ENCODE peak calls at places on chromosomes 16 and 17, in five cellular contexts. X is IMR-90, O is H1, H is neuronal stem cell, P is trophoblast cell. J is an unnamed sample.

GRCh38 chr17:45019177-45019711 is 32.2 kb downstream of the DCAKD start:
- DNase-seq in P (peak), H (no peak), O (no peak), X (peak), J (no peak)

GRCh38 chr17:42660692-42661345 is 1.7 kb downstream of the TUBG2 start:
- DNase-seq in H (no peak), P (no peak), X (peak), O (no peak), J (no peak)

GRCh38 chr17:34519286-34519685 is 60.1 kb upstream of the TMEM132E start:
- DNase-seq in H (peak), P (no peak), O (peak), X (no peak), J (peak)

GRCh38 chr16:68786685-68787418 is 49.8 kb downstream of the CDH1 start:
- DNase-seq in P (no peak), O (no peak), X (peak), H (no peak), J (no peak)

GRCh38 chr16:65524997-65525396 is 403.1 kb upstream of the CDH11 start:
- DNase-seq in H (no peak), P (no peak), X (peak), O (no peak), J (no peak)

GRCh38 chr16:88543230-88543813 is 26.9 kb upstream of the ZC3H18 start:
- DNase-seq in H (no peak), P (no peak), O (no peak), X (no peak), J (no peak)

GRCh38 chr17:35731932-35732805 is 730 bp downstream of the RASL10B start:
- DNase-seq in X (no peak), O (peak), P (no peak), H (no peak), J (peak)

GRCh38 chr16:70304892-70305448 is 6.0 kb downstream of the DDX19B start:
- DNase-seq in H (no peak), X (no peak), O (no peak), P (peak), J (no peak)

GRCh38 chr17:8922451-8922850 is 43.1 kb downstream of the PIK3R5 start:
- DNase-seq in X (peak), H (no peak), P (peak), O (no peak), J (no peak)

GRCh38 chr17:57215317-57215716 is 41.0 kb upstream of the MSI2 start:
- DNase-seq in P (peak), X (no peak), O (no peak), H (no peak), J (no peak)

GRCh38 chr17:2631211-2631610 is 37.8 kb downstream of the PAFAH1B1 start:
- DNase-seq in O (no peak), X (no peak), P (no peak), H (no peak), J (no peak)

GRCh38 chr17:3808701-3809100 is 7.7 kb upstream of the ITGAE start:
- DNase-seq in O (no peak), P (no peak), H (no peak), X (no peak), J (no peak)

GRCh38 chr16:78748471-78748929 is 649.0 kb downstream of the WWOX start:
- DNase-seq in X (no peak), P (no peak), H (no peak), O (no peak), J (no peak)

GRCh38 chr17:63707151-63707550 is 7.2 kb upstream of the LIMD2 start:
- DNase-seq in H (no peak), O (no peak), X (no peak), P (no peak), J (no peak)

GRCh38 chr17:39462644-39463375 is 1.5 kb downstream of the CDK12 start:
- DNase-seq in X (peak), P (no peak), O (peak), H (no peak), J (no peak)

GRCh38 chr16:70250748-70251650 is 741 bp downstream of the EXOSC6 start:
- DNase-seq in O (peak), P (peak), H (peak), X (peak), J (peak)

GRCh38 chr16:50453446-50453845 is 84.7 kb upstream of the BRD7 start:
- DNase-seq in P (no peak), H (no peak), X (no peak), O (no peak), J (no peak)

GRCh38 chr17:208429-208828 is 27.0 kb upstream of the DOC2B start:
- DNase-seq in O (no peak), P (no peak), X (no peak), H (no peak), J (no peak)

GRCh38 chr17:68450391-68450790 is 6.9 kb downstream of the WIPI1 start:
- DNase-seq in O (no peak), P (no peak), H (no peak), X (no peak), J (no peak)

GRCh38 chr16:26524831-26525230 is 541.9 kb upstream of the C16orf82 start:
- DNase-seq in P (no peak), O (no peak), X (no peak), H (no peak), J (no peak)

GRCh38 chr17:82914375-82914774 is 74.6 kb upstream of the ZNF750 start:
- DNase-seq in H (no peak), P (peak), X (no peak), O (no peak), J (no peak)

GRCh38 chr17:41540921-41541625 is 13.0 kb upstream of the KRT19 start:
- DNase-seq in H (no peak), P (no peak), O (no peak), X (peak), J (no peak)

GRCh38 chr16:57314161-57314785 is 29.8 kb upstream of the PLLP start:
- DNase-seq in X (no peak), P (peak), O (peak), H (no peak), J (no peak)

GRCh38 chr17:45823598-45823997 is 21.1 kb upstream of the SPPL2C start:
- DNase-seq in P (no peak), X (no peak), O (no peak), H (no peak), J (peak)

GRCh38 chr17:41697122-41697962 is 8.7 kb downstream of the EIF1 start:
- DNase-seq in P (peak), X (peak), O (no peak), H (no peak), J (no peak)

GRCh38 chr16:10466861-10467260 is 81.0 kb downstream of the ATF7IP2 start:
- DNase-seq in H (no peak), X (no peak), O (no peak), P (no peak), J (no peak)

DNA sequence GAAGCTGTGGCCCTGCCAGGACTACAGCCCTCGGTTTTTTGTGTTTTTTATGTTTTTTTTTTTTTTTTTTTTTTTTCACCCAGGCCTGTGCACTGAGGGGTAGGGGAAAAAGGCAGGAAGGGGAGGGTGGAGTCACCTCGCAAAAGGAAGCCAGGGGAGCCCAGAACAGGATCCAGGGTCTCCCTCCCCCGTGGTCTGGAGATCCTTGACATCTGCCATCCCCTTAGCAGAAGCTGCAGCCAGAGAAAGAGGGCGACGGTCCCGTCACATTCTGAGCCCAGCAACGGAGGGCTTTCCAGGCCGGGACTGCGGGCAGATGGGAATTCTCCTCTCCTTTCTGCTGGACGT is 29.1 kb upstream of the PHOSPHO1 start:
- DNase-seq in H (no peak), P (no peak), X (no peak), O (no peak), J (no peak)
- H2AFZ ChIP-seq in H (peak), P (peak), X (peak), O (peak), J (no peak)

DNA sequence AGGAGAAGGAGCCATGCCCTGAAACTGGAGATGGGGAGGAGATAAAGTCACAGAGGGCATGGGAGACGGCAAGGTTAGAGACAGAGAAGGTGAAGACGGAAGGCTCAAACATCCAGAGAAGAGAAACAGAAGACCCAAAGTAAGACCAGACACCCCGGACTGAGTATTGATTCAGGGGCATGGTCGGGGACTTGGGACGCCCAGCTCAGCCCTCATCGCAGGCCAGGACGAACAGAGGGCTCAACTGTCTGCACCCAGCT is 1.1 kb downstream of the XYLT1 start:
- DNase-seq in X (no peak), O (no peak), P (no peak), H (no peak), J (no peak)
- H3K27ac ChIP-seq in X (peak), O (no peak), P (no peak), H (no peak), J (no peak)

DNA sequence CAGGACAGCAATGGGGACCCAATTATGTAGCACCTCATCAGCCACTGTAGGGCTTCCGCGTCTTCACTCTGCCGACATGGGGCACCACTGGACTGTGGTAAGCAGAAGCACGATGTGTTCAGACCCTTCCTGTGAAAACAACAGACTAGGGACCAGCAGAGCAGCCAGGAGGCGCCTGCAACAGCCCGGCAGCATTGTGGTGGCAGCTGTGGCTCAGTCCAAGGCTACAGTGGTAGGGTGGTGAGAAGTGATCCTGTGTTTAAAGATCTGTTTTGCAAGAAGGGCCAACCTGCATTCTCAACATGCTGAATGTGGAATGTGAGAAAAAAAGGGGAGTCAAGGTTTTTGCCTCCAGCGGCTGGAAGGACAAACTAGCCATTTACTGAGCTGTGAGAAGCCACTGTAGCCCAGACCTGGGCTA is 80.8 kb downstream of the GAS7 start:
- DNase-seq in X (peak), O (no peak), H (no peak), P (peak), J (no peak)
- H3K23ac ChIP-seq in X (no peak), O (no peak), H (no peak), P (no peak), J (no peak)

GRCh38 chr16:52578829-52579193 is 31.9 kb upstream of the TOX3 start:
- DNase-seq in H (no peak), O (no peak), X (no peak), P (no peak), J (no peak)
- H2AFZ ChIP-seq in H (peak), O (no peak), X (no peak), P (no peak), J (no peak)

GRCh38 chr17:29138991-29139682 is 41.1 kb downstream of the MYO18A start:
- DNase-seq in H (no peak), P (no peak), X (no peak), O (no peak), J (no peak)
- H3K27ac ChIP-seq in H (no peak), P (no peak), X (no peak), O (no peak), J (no peak)